ENCODE peak calls at places on chromosomes 11 and 22, in eight cellular contexts. N is Peyer's patch, O is PC-9, P is GM12878, A is lower lobe of right lung, M is fibroblast of mammary gland, R is cardiac fibroblast, V is GM12865. G is an unnamed sample.

GRCh38 chr22:17570851-17571631 is 7.7 kb downstream of the SLC25A18 start:
- DNase-seq in N (no peak), O (peak; percentile 43), P (no peak), A (peak; percentile 71), M (peak; percentile 98), R (peak; percentile 97), V (no peak), G (peak; percentile 94)

GRCh38 chr11:130413383-130414106 is 14.9 kb downstream of the ADAMTS8 start:
- DNase-seq in N (no peak), O (peak; percentile 50), P (no peak), A (no peak), M (peak; percentile 94), R (peak; percentile 91), V (no peak), G (peak; percentile 82)

GRCh38 chr22:37742374-37743092 is 45.7 kb downstream of the TRIOBP start:
- DNase-seq in N (no peak), O (peak; percentile 98), P (no peak), A (no peak), M (peak; percentile 93), R (peak; percentile 90), V (no peak), G (peak; percentile 94)

GRCh38 chr11:128380280-128380604 is 207.1 kb downstream of the ETS1 start:
- DNase-seq in N (no peak), O (no peak), P (no peak), A (no peak), M (no peak), R (peak; percentile 28), V (no peak), G (no peak)

GRCh38 chr11:68191661-68192579 is 21.2 kb downstream of the KMT5B start:
- DNase-seq in N (no peak), O (peak; percentile 35), P (no peak), A (no peak), M (peak; percentile 17), R (peak; percentile 22), V (no peak), G (no peak)

GRCh38 chr11:921921-922678 is 3.6 kb upstream of the AP2A2 start:
- DNase-seq in N (no peak), O (no peak), P (no peak), A (no peak), M (no peak), R (no peak), V (no peak), G (no peak)

GRCh38 chr11:88484873-88485621 is 147.5 kb upstream of the CTSC start:
- DNase-seq in N (no peak), O (peak; percentile 49), P (peak; percentile 27), A (peak; percentile 45), M (peak; percentile 54), R (peak; percentile 68), V (peak; percentile 73), G (peak; percentile 38)

GRCh38 chr11:60124802-60125432 is 36.5 kb downstream of the MS4A2 start:
- DNase-seq in N (no peak), O (no peak), P (no peak), A (no peak), M (no peak), R (no peak), V (no peak), G (no peak)

GRCh38 chr11:125685228-125685627 is 4.6 kb upstream of the ACRV1 start:
- DNase-seq in N (no peak), O (no peak), P (no peak), A (no peak), M (no peak), R (no peak), V (no peak), G (no peak)

GRCh38 chr11:116693206-116694016 is 79.4 kb downstream of the BUD13 start:
- DNase-seq in N (peak; percentile 84), O (peak; percentile 59), P (no peak), A (no peak), M (no peak), R (no peak), V (no peak), G (no peak)

GRCh38 chr11:63901660-63902059 is 15.3 kb downstream of the RCOR2 start:
- DNase-seq in N (no peak), O (no peak), P (no peak), A (no peak), M (peak; percentile 50), R (peak; percentile 41), V (peak; percentile 27), G (peak; percentile 58)

GRCh38 chr11:58286249-58286648 is 18.2 kb upstream of the OR10W1 start:
- DNase-seq in N (no peak), O (no peak), P (no peak), A (no peak), M (peak; percentile 47), R (peak; percentile 73), V (peak; percentile 42), G (peak; percentile 20)

GRCh38 chr22:20206709-20207215 is 55.9 kb upstream of the CCDC188 start:
- DNase-seq in N (peak; percentile 76), O (peak; percentile 57), P (no peak), A (peak; percentile 70), M (peak; percentile 33), R (peak; percentile 42), V (no peak), G (peak; percentile 37)

GRCh38 chr22:22085702-22086500 is 103.3 kb upstream of the TOP3B start:
- DNase-seq in N (no peak), O (no peak), P (no peak), A (no peak), M (peak; percentile 62), R (peak; percentile 64), V (no peak), G (peak; percentile 31)

GRCh38 chr22:32794449-32795213 is 6.9 kb upstream of the TIMP3 start:
- DNase-seq in N (no peak), O (no peak), P (no peak), A (no peak), M (no peak), R (no peak), V (no peak), G (no peak)

GRCh38 chr11:46696212-46696558 is 4.2 kb downstream of the ARHGAP1 start:
- DNase-seq in N (peak; percentile 47), O (no peak), P (no peak), A (no peak), M (no peak), R (no peak), V (no peak), G (no peak)

GRCh38 chr22:42994917-42995562 is 19.9 kb downstream of the PACSIN2 start:
- DNase-seq in N (peak; percentile 73), O (peak; percentile 99), P (peak; percentile 46), A (peak; percentile 65), M (peak; percentile 95), R (peak; percentile 96), V (peak; percentile 63), G (peak; percentile 95)

GRCh38 chr22:19576460-19577421 is 52.5 kb upstream of the CLDN5 start:
- DNase-seq in N (no peak), O (peak; percentile 38), P (no peak), A (no peak), M (peak; percentile 69), R (peak; percentile 93), V (peak; percentile 38), G (peak; percentile 73)

GRCh38 chr11:9150944-9151343 is 59.5 kb upstream of the SCUBE2 start:
- DNase-seq in N (no peak), O (no peak), P (no peak), A (no peak), M (peak; percentile 65), R (peak; percentile 72), V (no peak), G (peak; percentile 49)

GRCh38 chr11:115916596-115916995 is 412.4 kb upstream of the CADM1 start:
- DNase-seq in N (no peak), O (no peak), P (no peak), A (no peak), M (no peak), R (no peak), V (no peak), G (no peak)

DNA sequence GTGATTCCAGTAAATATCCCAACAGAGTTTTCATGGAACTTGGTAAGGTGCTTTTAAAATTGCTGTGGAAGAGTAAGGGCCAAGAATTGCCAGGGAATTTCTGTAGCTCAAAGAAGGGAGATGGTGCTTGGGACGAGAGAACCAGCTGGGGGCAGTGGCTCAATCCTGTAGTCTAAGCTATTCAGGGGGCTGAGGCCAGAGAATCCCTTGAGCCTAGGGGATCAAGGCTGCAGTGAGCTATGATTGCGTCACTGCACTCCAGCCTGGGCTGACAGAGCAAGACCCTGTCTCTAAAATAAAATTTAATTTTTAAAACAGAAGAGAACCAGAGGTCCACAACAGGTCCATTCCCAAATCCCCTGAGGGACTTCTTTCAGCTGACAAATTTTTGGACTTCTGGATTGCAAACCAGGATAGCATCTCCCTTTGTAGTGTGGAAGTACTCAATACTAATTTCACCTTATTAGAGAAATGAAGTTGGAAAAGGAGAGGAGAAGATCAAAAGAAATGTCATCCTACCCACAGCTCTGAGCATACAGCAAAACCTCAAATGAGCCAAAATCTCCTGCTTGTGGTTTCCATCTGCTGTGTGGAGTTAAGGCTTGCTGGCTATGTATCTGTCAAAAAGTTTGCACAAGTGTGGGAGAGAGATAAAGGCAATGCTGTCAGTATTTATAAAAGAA is 59.2 kb upstream of the CLPB start:
- DNase-seq in N (no peak), O (no peak), P (no peak), A (no peak), M (no peak), R (no peak), V (no peak), G (no peak)
- TF ChIP-seq CTCF in N (no peak), O (no peak), P (no peak), A (no peak), M (no peak), R (no peak), V (no peak), G (no peak)

DNA sequence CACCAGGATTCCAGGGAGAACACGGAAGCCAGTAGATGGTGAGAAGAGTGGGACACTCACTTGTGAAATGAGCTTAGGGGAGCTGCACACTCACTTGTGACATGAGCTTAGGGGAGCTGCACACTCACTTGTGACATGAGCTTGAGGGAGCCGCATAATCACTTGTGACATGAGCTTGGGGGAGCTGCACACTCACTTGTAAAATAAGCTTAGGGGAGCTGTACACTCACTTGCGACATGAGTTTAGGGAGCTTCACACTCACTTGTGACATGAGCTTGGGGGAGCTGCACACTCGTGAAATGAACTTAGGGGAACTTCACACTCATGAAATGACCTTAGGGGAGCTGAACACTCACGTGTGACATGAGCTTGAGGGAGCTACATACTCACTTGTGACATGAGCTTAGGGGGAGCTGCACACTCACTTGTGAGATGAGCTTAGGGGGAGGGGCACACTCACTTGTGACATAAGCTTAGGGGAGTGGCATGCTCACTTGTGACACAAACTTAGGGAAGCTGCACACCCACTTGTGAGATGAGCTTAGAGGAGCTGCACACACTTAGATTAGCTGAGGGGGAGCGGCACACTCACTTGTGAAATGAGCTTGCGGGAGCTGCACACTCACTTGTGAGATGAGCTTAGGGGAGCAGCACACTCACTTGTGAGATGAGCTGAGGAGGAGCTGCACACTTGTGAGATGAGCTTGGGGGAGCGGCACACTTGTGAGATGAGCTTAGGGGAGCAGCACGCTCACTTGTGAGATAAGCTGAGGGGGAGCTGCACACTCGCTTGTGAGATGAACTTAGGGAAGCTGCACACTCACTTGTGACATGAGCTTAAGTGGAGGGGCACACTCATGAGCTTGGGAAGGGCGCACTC is 59.0 kb downstream of the NCAPD3 start:
- DNase-seq in N (no peak), O (no peak), P (no peak), A (no peak), M (no peak), R (no peak), V (no peak), G (no peak)
- H3K4me3 ChIP-seq in N (no peak overlapping the region), O (no peak overlapping the region), P (no peak overlapping the region), A (no peak overlapping the region), M (no peak overlapping the region), R (no peak overlapping the region), V (no peak overlapping the region), G (no peak overlapping the region)

GRCh38 chr22:35380537-35381423 is at the start of gene HMOX1:
- DNase-seq in N (peak; percentile 93), O (peak; percentile 73), P (no peak), A (peak; percentile 97), M (peak; percentile 85), R (peak; percentile 91), V (peak; percentile 91), G (peak; percentile 98)
- TF ChIP-seq CTCF in N (peak; percentile 46), O (no peak), P (no peak), A (peak; percentile 27), M (no peak), R (no peak), V (no peak), G (no peak)

GRCh38 chr11:94130589-94131362 is 2.1 kb downstream of the PANX1 start:
- DNase-seq in N (no peak), O (peak; percentile 86), P (no peak), A (no peak), M (peak; percentile 96), R (peak; percentile 95), V (no peak), G (peak; percentile 91)
- H3K4me3 ChIP-seq in N (peak overlapping the region; percentile 81), O (peak overlapping the region; percentile 92), P (peak overlapping the region; percentile 86), A (peak overlapping the region; percentile 92), M (peak overlapping the region; percentile 85), R (peak overlapping the region; percentile 82), V (peak overlapping the region; percentile 94), G (peak overlapping the region; percentile 81)